ENCODE peak calls at places on chromosomes 13 and 19, in five cellular contexts. One of them, this sample, is unnamed. For H3K27me3, the result is how much of the 10 kb centered on the place peaks cover.

GRCh38 chr13:24502567-24503375 is 9.8 kb downstream of the PARP4 start:
- DNase-seq in mesendoderm: peak
- DNase-seq in endothelial cell of umbilical vein: peak
- DNase-seq in colonic mucosa: peak
- DNase-seq in neural progenitor cell: peak
- DNase-seq in this sample: peak

GRCh38 chr13:71867101-71867814 is at the start of gene DACH1:
- DNase-seq in mesendoderm: peak
- DNase-seq in endothelial cell of umbilical vein: peak
- DNase-seq in colonic mucosa: peak
- DNase-seq in neural progenitor cell: peak
- DNase-seq in this sample: peak

GRCh38 chr13:31803327-31803726 is 64.0 kb downstream of the RXFP2 start:
- DNase-seq in mesendoderm: no peak
- DNase-seq in endothelial cell of umbilical vein: no peak
- DNase-seq in colonic mucosa: no peak
- DNase-seq in neural progenitor cell: no peak
- DNase-seq in this sample: no peak

GRCh38 chr13:53694814-53695533 is 666.4 kb downstream of the OLFM4 start:
- DNase-seq in mesendoderm: peak
- DNase-seq in endothelial cell of umbilical vein: no peak
- DNase-seq in colonic mucosa: no peak
- DNase-seq in neural progenitor cell: peak
- DNase-seq in this sample: no peak

GRCh38 chr13:20492641-20493040 is 33.0 kb downstream of the CRYL1 start:
- DNase-seq in mesendoderm: peak
- DNase-seq in endothelial cell of umbilical vein: peak
- DNase-seq in colonic mucosa: peak
- DNase-seq in neural progenitor cell: peak
- DNase-seq in this sample: peak

GRCh38 chr13:87274209-87274819 is 396.9 kb upstream of the SLITRK5 start:
- DNase-seq in mesendoderm: peak
- DNase-seq in endothelial cell of umbilical vein: no peak
- DNase-seq in colonic mucosa: peak
- DNase-seq in neural progenitor cell: peak
- DNase-seq in this sample: no peak

GRCh38 chr13:87810920-87811344 is 139.8 kb downstream of the SLITRK5 start:
- DNase-seq in mesendoderm: no peak
- DNase-seq in endothelial cell of umbilical vein: no peak
- DNase-seq in colonic mucosa: peak
- DNase-seq in neural progenitor cell: no peak
- DNase-seq in this sample: no peak

GRCh38 chr13:77583551-77583950 is 48.0 kb downstream of the SCEL start:
- DNase-seq in mesendoderm: no peak
- DNase-seq in endothelial cell of umbilical vein: no peak
- DNase-seq in colonic mucosa: no peak
- DNase-seq in neural progenitor cell: no peak
- DNase-seq in this sample: no peak

GRCh38 chr19:40321566-40322270 is 26.5 kb downstream of the C19orf47 start:
- DNase-seq in mesendoderm: no peak
- DNase-seq in endothelial cell of umbilical vein: no peak
- DNase-seq in colonic mucosa: no peak
- DNase-seq in neural progenitor cell: no peak
- DNase-seq in this sample: no peak

GRCh38 chr19:14152713-14153112 is 16.3 kb upstream of the ASF1B start:
- DNase-seq in mesendoderm: no peak
- DNase-seq in endothelial cell of umbilical vein: no peak
- DNase-seq in colonic mucosa: no peak
- DNase-seq in neural progenitor cell: no peak
- DNase-seq in this sample: no peak

GRCh38 chr19:42249149-42249750 is 5.7 kb downstream of the ERF start:
- DNase-seq in mesendoderm: no peak
- DNase-seq in endothelial cell of umbilical vein: no peak
- DNase-seq in colonic mucosa: no peak
- DNase-seq in neural progenitor cell: no peak
- DNase-seq in this sample: no peak

GRCh38 chr19:17950310-17951150 is 16.4 kb upstream of the KCNN1 start:
- DNase-seq in mesendoderm: no peak
- DNase-seq in endothelial cell of umbilical vein: peak
- DNase-seq in colonic mucosa: no peak
- DNase-seq in neural progenitor cell: peak
- DNase-seq in this sample: no peak

GRCh38 chr19:17953316-17953801 is 13.5 kb upstream of the KCNN1 start:
- DNase-seq in mesendoderm: no peak
- DNase-seq in endothelial cell of umbilical vein: no peak
- DNase-seq in colonic mucosa: no peak
- DNase-seq in neural progenitor cell: no peak
- DNase-seq in this sample: no peak

GRCh38 chr19:17949956-17950309 is 17.0 kb upstream of the KCNN1 start:
- DNase-seq in mesendoderm: peak
- DNase-seq in endothelial cell of umbilical vein: no peak
- DNase-seq in colonic mucosa: no peak
- DNase-seq in neural progenitor cell: no peak
- DNase-seq in this sample: no peak

GRCh38 chr19:17952041-17952976 is 14.6 kb upstream of the KCNN1 start:
- DNase-seq in mesendoderm: no peak
- DNase-seq in endothelial cell of umbilical vein: no peak
- DNase-seq in colonic mucosa: no peak
- DNase-seq in neural progenitor cell: peak
- DNase-seq in this sample: no peak

GRCh38 chr19:17951151-17952040 is 15.5 kb upstream of the KCNN1 start:
- DNase-seq in mesendoderm: no peak
- DNase-seq in endothelial cell of umbilical vein: no peak
- DNase-seq in colonic mucosa: no peak
- DNase-seq in neural progenitor cell: peak
- DNase-seq in this sample: no peak
- H3K27me3 ChIP-seq in mesendoderm: under half
- H3K27me3 ChIP-seq in endothelial cell of umbilical vein: under half
- H3K27me3 ChIP-seq in colonic mucosa: half or more
- H3K27me3 ChIP-seq in neural progenitor cell: half or more
- H3K27me3 ChIP-seq in this sample: half or more

DNA sequence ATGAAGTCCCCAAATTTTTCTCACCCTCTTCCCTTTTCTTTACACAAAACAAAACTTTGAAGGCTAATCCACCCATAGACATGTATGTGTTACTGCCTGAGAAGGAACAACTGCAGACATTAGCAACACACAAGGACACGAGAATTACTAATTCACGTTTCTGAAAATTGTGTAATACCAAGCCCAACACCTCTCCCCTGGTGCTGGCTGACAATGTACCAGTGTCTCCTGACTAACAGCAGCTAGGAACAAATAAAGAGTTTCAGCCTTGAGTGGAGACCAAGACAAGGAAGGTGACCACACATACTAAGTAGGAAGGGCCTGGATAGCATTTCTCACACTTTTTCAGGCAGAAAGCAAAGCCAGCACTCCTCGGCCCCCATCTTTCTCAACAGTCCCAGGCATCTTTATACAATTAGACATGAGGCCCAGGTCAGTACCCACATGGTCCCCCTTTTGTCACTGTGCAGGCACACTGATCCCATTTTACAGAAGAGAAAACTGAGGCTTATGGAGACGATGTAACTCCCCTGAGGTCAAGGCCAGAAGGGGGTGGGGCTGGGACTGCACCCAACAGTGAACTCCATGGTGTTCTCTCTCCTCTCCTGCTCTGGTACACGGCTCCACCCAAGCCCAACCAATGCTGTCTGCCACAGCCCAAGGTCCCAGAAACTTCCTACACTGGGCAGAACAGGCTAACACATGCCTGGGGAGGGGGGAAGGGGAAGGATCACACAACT is 8.7 kb downstream of the BRD4 start:
- DNase-seq in mesendoderm: peak
- DNase-seq in endothelial cell of umbilical vein: no peak
- DNase-seq in colonic mucosa: peak
- DNase-seq in neural progenitor cell: no peak
- DNase-seq in this sample: no peak
- H3K27ac ChIP-seq in mesendoderm: no peak
- H3K27ac ChIP-seq in endothelial cell of umbilical vein: no peak
- H3K27ac ChIP-seq in colonic mucosa: no peak
- H3K27ac ChIP-seq in neural progenitor cell: no peak
- H3K27ac ChIP-seq in this sample: no peak

GRCh38 chr19:50490411-50490811 is 13.8 kb upstream of the GARIN5A start:
- DNase-seq in mesendoderm: no peak
- DNase-seq in endothelial cell of umbilical vein: no peak
- DNase-seq in colonic mucosa: no peak
- DNase-seq in neural progenitor cell: no peak
- DNase-seq in this sample: no peak
- H3K4me3 ChIP-seq in mesendoderm: no peak
- H3K4me3 ChIP-seq in endothelial cell of umbilical vein: no peak
- H3K4me3 ChIP-seq in colonic mucosa: no peak
- H3K4me3 ChIP-seq in neural progenitor cell: no peak
- H3K4me3 ChIP-seq in this sample: no peak

GRCh38 chr19:55372316-55373081 is 2.2 kb upstream of the IL11 start:
- DNase-seq in mesendoderm: peak
- DNase-seq in endothelial cell of umbilical vein: no peak
- DNase-seq in colonic mucosa: no peak
- DNase-seq in neural progenitor cell: no peak
- DNase-seq in this sample: peak

GRCh38 chr19:55370305-55370988 is at the start of gene IL11:
- DNase-seq in mesendoderm: peak
- DNase-seq in endothelial cell of umbilical vein: no peak
- DNase-seq in colonic mucosa: no peak
- DNase-seq in neural progenitor cell: peak
- DNase-seq in this sample: peak

GRCh38 chr19:55368106-55368505 is 2.2 kb downstream of the IL11 start:
- DNase-seq in mesendoderm: no peak
- DNase-seq in endothelial cell of umbilical vein: no peak
- DNase-seq in colonic mucosa: no peak
- DNase-seq in neural progenitor cell: no peak
- DNase-seq in this sample: no peak

GRCh38 chr19:55368701-55369563 is 1.3 kb downstream of the IL11 start:
- DNase-seq in mesendoderm: peak
- DNase-seq in endothelial cell of umbilical vein: no peak
- DNase-seq in colonic mucosa: no peak
- DNase-seq in neural progenitor cell: peak
- DNase-seq in this sample: peak

DNA sequence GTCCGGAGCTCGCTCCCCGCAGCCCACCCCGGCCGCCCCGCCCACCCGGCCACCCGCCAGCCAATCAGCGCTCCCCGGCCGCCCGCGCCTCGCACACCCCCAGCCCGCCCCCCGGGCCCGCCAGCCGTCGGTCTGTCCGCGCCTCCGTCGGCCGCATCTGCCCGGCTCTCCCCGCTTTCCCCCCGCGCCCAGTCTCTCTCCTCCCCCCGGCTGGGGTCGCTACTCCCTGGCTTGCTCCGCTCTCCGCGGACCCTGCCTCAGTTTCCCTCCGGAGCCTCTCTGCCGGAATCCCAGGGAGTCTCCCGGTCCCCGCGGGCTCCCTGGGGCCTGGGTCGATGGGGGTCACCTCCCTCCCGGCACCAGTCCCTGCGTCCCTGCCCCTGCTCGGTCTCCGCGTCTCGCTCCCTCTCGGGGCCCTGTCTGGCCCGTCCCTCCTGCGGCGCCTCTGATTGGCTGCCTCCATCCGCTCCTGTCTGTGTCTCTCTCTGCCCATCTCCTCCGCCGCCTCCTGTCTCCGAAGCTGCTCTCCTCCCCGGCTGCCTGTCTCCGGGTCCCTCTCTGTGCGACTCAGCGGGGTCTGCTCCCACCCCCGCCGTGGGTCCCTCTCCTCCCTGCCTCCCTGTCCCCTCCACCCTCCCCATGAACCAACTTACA is 485 bp downstream of the IL11 start:
- DNase-seq in mesendoderm: peak
- DNase-seq in endothelial cell of umbilical vein: no peak
- DNase-seq in colonic mucosa: no peak
- DNase-seq in neural progenitor cell: peak
- DNase-seq in this sample: peak
- H3K27me3 ChIP-seq in mesendoderm: under half
- H3K27me3 ChIP-seq in endothelial cell of umbilical vein: under half
- H3K27me3 ChIP-seq in colonic mucosa: half or more
- H3K27me3 ChIP-seq in neural progenitor cell: half or more
- H3K27me3 ChIP-seq in this sample: under half

GRCh38 chr19:990119-990571 is 6.0 kb downstream of the WDR18 start:
- DNase-seq in mesendoderm: peak
- DNase-seq in endothelial cell of umbilical vein: no peak
- DNase-seq in colonic mucosa: no peak
- DNase-seq in neural progenitor cell: peak
- DNase-seq in this sample: no peak
- H3K27ac ChIP-seq in mesendoderm: no peak
- H3K27ac ChIP-seq in endothelial cell of umbilical vein: no peak
- H3K27ac ChIP-seq in colonic mucosa: no peak
- H3K27ac ChIP-seq in neural progenitor cell: no peak
- H3K27ac ChIP-seq in this sample: no peak

GRCh38 chr19:4042064-4042730 is 24.5 kb downstream of the ZBTB7A start:
- DNase-seq in mesendoderm: no peak
- DNase-seq in endothelial cell of umbilical vein: no peak
- DNase-seq in colonic mucosa: no peak
- DNase-seq in neural progenitor cell: no peak
- DNase-seq in this sample: no peak
- H3K4me3 ChIP-seq in mesendoderm: no peak
- H3K4me3 ChIP-seq in endothelial cell of umbilical vein: no peak
- H3K4me3 ChIP-seq in colonic mucosa: no peak
- H3K4me3 ChIP-seq in neural progenitor cell: no peak
- H3K4me3 ChIP-seq in this sample: no peak

GRCh38 chr19:8811315-8812172 is 20.6 kb downstream of the ZNF558 start:
- DNase-seq in mesendoderm: peak
- DNase-seq in endothelial cell of umbilical vein: no peak
- DNase-seq in colonic mucosa: no peak
- DNase-seq in neural progenitor cell: no peak
- DNase-seq in this sample: no peak

GRCh38 chr19:8815780-8816179 is 16.3 kb downstream of the ZNF558 start:
- DNase-seq in mesendoderm: no peak
- DNase-seq in endothelial cell of umbilical vein: no peak
- DNase-seq in colonic mucosa: no peak
- DNase-seq in neural progenitor cell: no peak
- DNase-seq in this sample: no peak

DNA sequence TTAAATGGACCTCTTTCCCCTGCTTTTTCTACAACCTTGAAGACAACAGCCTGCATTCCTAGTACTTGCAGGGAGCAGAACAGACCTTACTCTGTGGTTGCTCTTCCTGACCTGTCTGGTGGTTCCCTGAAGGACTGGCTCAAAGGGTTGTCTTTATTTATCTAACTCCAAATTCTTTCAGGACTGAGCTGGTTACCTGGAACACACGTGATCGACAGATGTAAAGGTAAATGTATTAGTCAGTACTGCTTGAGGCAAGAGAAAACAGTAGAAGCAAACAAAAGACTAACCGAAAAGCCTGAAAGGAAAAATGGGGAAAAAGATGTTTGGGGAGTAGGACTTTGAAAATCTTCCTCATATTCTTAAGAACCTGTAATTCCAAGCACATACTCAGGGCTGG is 17.9 kb downstream of the ZNF558 start:
- DNase-seq in mesendoderm: no peak
- DNase-seq in endothelial cell of umbilical vein: no peak
- DNase-seq in colonic mucosa: no peak
- DNase-seq in neural progenitor cell: no peak
- DNase-seq in this sample: no peak
- H3K27me3 ChIP-seq in mesendoderm: under half
- H3K27me3 ChIP-seq in endothelial cell of umbilical vein: under half
- H3K27me3 ChIP-seq in colonic mucosa: under half
- H3K27me3 ChIP-seq in neural progenitor cell: under half
- H3K27me3 ChIP-seq in this sample: under half

DNA sequence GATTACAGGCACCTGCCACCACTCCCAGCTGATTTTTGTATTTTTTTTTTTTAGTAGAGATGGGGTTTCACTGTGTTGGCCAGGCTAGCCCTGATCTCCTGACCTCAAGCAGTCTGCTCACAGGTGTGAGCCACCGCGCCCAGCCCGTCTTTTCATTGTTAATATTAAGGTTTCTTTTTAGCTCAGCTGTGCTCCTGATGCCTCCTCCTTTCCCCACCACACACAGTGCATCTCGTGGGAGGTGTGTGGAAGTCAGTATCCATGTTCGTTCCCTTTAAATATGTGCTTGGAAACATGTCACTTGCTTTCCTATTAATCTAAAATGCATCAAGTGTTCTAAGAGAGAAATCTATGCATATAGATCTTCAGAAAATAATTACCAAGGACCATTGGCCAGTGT is 53.5 kb downstream of the IPO5 start:
- DNase-seq in mesendoderm: no peak
- DNase-seq in endothelial cell of umbilical vein: no peak
- DNase-seq in colonic mucosa: no peak
- DNase-seq in neural progenitor cell: no peak
- DNase-seq in this sample: no peak
- H3K27ac ChIP-seq in mesendoderm: no peak
- H3K27ac ChIP-seq in endothelial cell of umbilical vein: no peak
- H3K27ac ChIP-seq in colonic mucosa: no peak
- H3K27ac ChIP-seq in neural progenitor cell: no peak
- H3K27ac ChIP-seq in this sample: no peak